ENCODE peak calls at places on chromosomes 3 and 15, in six cellular contexts. S is cerebellum, Q is T-helper 2 cell, B is occipital lobe, T is T1000, E is hypothalamus. G is an unnamed sample.

GRCh38 chr3:59839810-59840515 is 790.1 kb upstream of the CFAP20DC start:
- DNase-seq in Q (no peak), E (no peak), S (no peak), B (no peak), T (no peak), G (no peak)

GRCh38 chr15:53110999-53111398 is 320.9 kb upstream of the ONECUT1 start:
- DNase-seq in T (no peak), E (no peak), Q (no peak), B (no peak), S (no peak), G (no peak)

GRCh38 chr3:193240850-193241706 is at the start of gene PLAAT1:
- DNase-seq in B (peak), Q (no peak), T (peak), E (peak), S (peak), G (peak)

GRCh38 chr3:52349611-52350395 is 33.7 kb downstream of the DNAH1 start:
- DNase-seq in S (no peak), E (no peak), B (no peak), T (no peak), Q (no peak), G (no peak)

GRCh38 chr15:47609693-47610092 is 107.6 kb upstream of the SEMA6D start:
- DNase-seq in S (no peak), B (no peak), T (no peak), E (no peak), Q (no peak), G (no peak)

GRCh38 chr3:65995030-65995429 is 43.7 kb downstream of the MAGI1 start:
- DNase-seq in B (no peak), S (no peak), T (no peak), E (no peak), Q (no peak), G (no peak)

GRCh38 chr3:40858364-40859115 is 333.8 kb downstream of the ZNF621 start:
- DNase-seq in S (no peak), Q (no peak), B (no peak), E (no peak), T (no peak), G (no peak)

GRCh38 chr15:76935620-76936019 is 4.1 kb downstream of the RCN2 start:
- DNase-seq in E (no peak), T (no peak), Q (no peak), B (no peak), S (no peak), G (no peak)

GRCh38 chr3:150334974-150335373 is 73.1 kb upstream of the TSC22D2 start:
- DNase-seq in B (no peak), Q (no peak), E (no peak), T (no peak), S (no peak), G (no peak)

G was measured in cerebellar cortex.